ENCODE peak calls at places on chromosomes 7 and 10, in five cellular contexts. H is RWPE1, Z is thoracic aorta, K is HFFc6, F is astrocyte. R is an unnamed sample.

GRCh38 chr10:95341716-95342130 is 50.9 kb upstream of the PDLIM1 start:
- DNase-seq in H (no peak), Z (no peak), K (peak; percentile 68), F (peak; percentile 57), R (no peak)

GRCh38 chr7:133836666-133837065 is 290.5 kb upstream of the LRGUK start:
- DNase-seq in H (no peak), Z (no peak), K (no peak), F (no peak), R (no peak)

GRCh38 chr7:108434030-108434429 is 22.2 kb downstream of the NRCAM start:
- DNase-seq in H (no peak), Z (no peak), K (no peak), F (no peak), R (no peak)

GRCh38 chr7:98213874-98214810 is 2.9 kb downstream of the BHLHA15 start:
- DNase-seq in H (no peak), Z (no peak), K (no peak), F (no peak), R (no peak)

GRCh38 chr10:107656932-107657331 is 492.4 kb upstream of the SORCS1 start:
- DNase-seq in H (no peak), Z (no peak), K (no peak), F (no peak), R (no peak)

GRCh38 chr10:127426746-127427145 is 122.4 kb upstream of the NPS start:
- DNase-seq in H (no peak), Z (no peak), K (no peak), F (no peak), R (no peak)

GRCh38 chr7:66185680-66186187 is 19.4 kb upstream of the TPST1 start:
- DNase-seq in H (no peak), Z (no peak), K (no peak), F (no peak), R (no peak)

GRCh38 chr7:127650842-127651555 is 995 bp upstream of the SND1 start:
- DNase-seq in H (peak; percentile 36), Z (no peak), K (no peak), F (peak; percentile 52), R (no peak)

GRCh38 chr7:5284304-5285281 is 1.9 kb downstream of the SLC29A4 start:
- DNase-seq in H (no peak), Z (no peak), K (no peak), F (no peak), R (no peak)

GRCh38 chr10:116312534-116312933 is 11.7 kb upstream of the CCDC172 start:
- DNase-seq in H (no peak), Z (no peak), K (no peak), F (no peak), R (no peak)

GRCh38 chr10:22435650-22436049 is 90.4 kb downstream of the SPAG6 start:
- DNase-seq in H (no peak), Z (no peak), K (no peak), F (no peak), R (no peak)

GRCh38 chr7:157895520-157896375 is 558.9 kb downstream of the DNAJB6 start:
- DNase-seq in H (no peak), Z (no peak), K (no peak), F (no peak), R (no peak)

GRCh38 chr10:76117949-76118348 is 686.5 kb downstream of the LRMDA start:
- DNase-seq in H (peak; percentile 30), Z (no peak), K (peak; percentile 92), F (peak; percentile 66), R (no peak)

GRCh38 chr7:158246960-158247673 is 340.5 kb downstream of the PTPRN2 start:
- DNase-seq in H (no peak), Z (no peak), K (no peak), F (no peak), R (no peak)

GRCh38 chr7:139726485-139726869 is 51.3 kb downstream of the HIPK2 start:
- DNase-seq in H (no peak), Z (no peak), K (no peak), F (no peak), R (no peak)

GRCh38 chr7:139725843-139726484 is 51.8 kb downstream of the HIPK2 start:
- DNase-seq in H (no peak), Z (no peak), K (no peak), F (no peak), R (no peak)

GRCh38 chr7:139725077-139725476 is 52.7 kb downstream of the HIPK2 start:
- DNase-seq in H (no peak), Z (no peak), K (peak; percentile 88), F (peak; percentile 86), R (no peak)

GRCh38 chr7:139728203-139728602 is 49.6 kb downstream of the HIPK2 start:
- DNase-seq in H (no peak), Z (no peak), K (no peak), F (no peak), R (no peak)

DNA sequence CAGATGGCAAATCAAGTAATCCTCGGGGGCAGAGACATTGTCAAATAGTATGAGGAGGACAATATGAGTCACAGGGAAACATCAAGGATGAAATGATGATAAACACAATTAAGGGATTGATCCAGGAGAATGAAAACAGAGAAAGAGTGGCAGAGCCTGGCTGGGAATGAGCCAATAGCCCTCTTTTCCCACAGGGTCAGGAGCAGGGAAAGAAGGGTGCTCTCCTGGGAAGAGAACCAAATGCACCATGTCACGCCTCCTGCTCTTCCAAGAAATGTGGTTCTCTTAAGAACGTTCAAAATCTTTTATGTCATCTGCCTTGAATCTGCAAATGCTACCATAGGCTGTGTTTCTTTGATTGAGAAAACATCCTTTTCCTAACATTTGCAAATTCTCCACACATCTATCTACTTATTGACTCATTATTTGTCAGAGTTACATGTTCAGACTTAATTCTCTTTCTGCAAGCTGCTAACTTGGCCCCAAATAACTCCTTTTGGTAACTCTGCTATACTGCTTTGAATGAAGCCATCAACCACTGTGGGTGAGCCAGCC is 50.6 kb downstream of the HIPK2 start:
- DNase-seq in H (peak; percentile 37), Z (no peak), K (peak; percentile 23), F (peak; percentile 43), R (no peak)
- TF ChIP-seq CTCF in H (no peak), Z (no peak), K (no peak), F (no peak), R (no peak)

DNA sequence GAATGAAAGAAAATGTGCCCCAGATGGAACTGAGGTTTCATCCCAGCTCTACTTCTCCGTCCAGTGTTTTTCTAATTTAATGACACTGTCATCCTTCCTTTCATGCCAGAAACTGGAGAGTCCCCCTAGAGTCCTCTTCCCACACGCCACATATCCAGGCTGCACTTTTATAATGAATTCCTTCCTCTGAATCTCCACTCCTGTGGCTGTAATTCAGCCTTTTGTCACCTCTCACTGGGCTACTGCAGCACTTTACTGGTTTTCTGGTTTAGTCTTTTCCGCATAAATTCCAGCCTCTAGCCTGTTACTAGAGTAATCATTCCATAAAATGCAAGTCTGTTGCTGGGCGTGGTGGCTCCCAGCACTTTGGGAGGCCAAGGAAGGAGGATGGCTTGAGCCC is 142.6 kb upstream of the RHEB start:
- DNase-seq in H (no peak), Z (no peak), K (no peak), F (no peak), R (no peak)
- TF ChIP-seq CTCF in H (no peak), Z (no peak), K (no peak), F (no peak), R (no peak)

GRCh38 chr10:63169624-63170023 is 36.5 kb downstream of the NRBF2 start:
- DNase-seq in H (no peak), Z (no peak), K (no peak), F (no peak), R (no peak)

GRCh38 chr10:63165249-63165648 is 32.1 kb downstream of the NRBF2 start:
- DNase-seq in H (no peak), Z (no peak), K (no peak), F (no peak), R (no peak)

GRCh38 chr10:63164045-63164722 is 31.1 kb downstream of the NRBF2 start:
- DNase-seq in H (no peak), Z (no peak), K (no peak), F (no peak), R (no peak)

GRCh38 chr10:63169063-63169462 is 35.9 kb downstream of the NRBF2 start:
- DNase-seq in H (no peak), Z (no peak), K (no peak), F (no peak), R (no peak)

DNA sequence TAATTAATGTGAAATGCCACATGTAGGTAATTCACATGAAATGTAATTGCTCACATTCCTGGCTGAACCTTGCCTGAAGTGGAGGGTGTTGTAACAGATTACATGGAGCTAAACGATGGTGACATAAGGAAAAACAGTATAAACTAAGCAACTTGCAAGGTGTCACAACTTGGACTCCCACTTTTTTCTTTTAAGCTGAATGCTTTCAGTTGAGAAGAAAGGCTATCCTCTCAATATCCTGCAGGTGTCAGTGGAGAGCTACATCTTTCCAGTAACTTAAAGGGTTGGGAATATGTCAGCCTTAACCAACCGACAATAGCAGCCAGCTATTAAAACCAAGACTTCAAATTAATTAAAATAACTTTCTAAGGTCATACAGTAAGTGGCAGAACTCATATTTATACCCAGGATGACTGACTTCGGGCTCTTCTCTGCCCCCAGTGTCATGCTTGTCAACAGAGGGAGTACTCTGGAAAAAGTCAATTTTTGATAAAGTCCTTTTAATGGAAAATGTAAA is 33.7 kb downstream of the NRBF2 start:
- DNase-seq in H (peak; percentile 49), Z (no peak), K (peak; percentile 71), F (peak; percentile 56), R (no peak)
- TF ChIP-seq CTCF in H (peak; percentile 84), Z (peak; percentile 71), K (peak; percentile 85), F (peak; percentile 92), R (no peak)

GRCh38 chr10:54415483-54415882 is 385.5 kb downstream of the PCDH15 start:
- DNase-seq in H (no peak), Z (no peak), K (no peak), F (no peak), R (no peak)
- TF ChIP-seq CTCF in H (no peak), Z (no peak), K (peak; percentile 22), F (no peak), R (no peak)